ENCODE peak calls at places on chromosome 14, in ten cellular contexts. A is AG10803; O is A549; D is aorta; N is GM12892; J is fibroblast of pulmonary artery; U is activated CD4-positive, CD25-positive, alpha-beta regulatory T cell treated with anti-CD3 and anti-CD28 coated beads, Interleukin-2, amount 50 U/mL, for 72 hours; X is GM03348; I is NCI-H2081; R is CD8-positive, alpha-beta memory T cell. F is an unnamed sample.
A peak's percentile ranks its signal among the peaks of the same experiment; 100 is the strongest.

GRCh38 chr14:77245820-77246219 is 25.2 kb downstream of the NGB start:
- DNase-seq in A (no peak), O (no peak), D (no peak), N (no peak), J (no peak), U (no peak), X (no peak), I (no peak), R (no peak), F (no peak)

GRCh38 chr14:100522616-100523021 is 64.6 kb downstream of the BEGAIN start:
- DNase-seq in A (no peak), O (no peak), D (no peak), N (no peak), J (no peak), U (no peak), X (peak; percentile 2), I (peak; percentile 45), R (no peak), F (no peak)

GRCh38 chr14:104682107-104682593 is 7.3 kb upstream of the INF2 start:
- DNase-seq in A (no peak), O (peak; percentile 55), D (no peak), N (no peak), J (no peak), U (no peak), X (no peak), I (no peak), R (no peak), F (peak; percentile 23)

GRCh38 chr14:54529811-54530210 is 20.1 kb downstream of the CGRRF1 start:
- DNase-seq in A (peak; percentile 58), O (no peak), D (no peak), N (no peak), J (peak; percentile 74), U (no peak), X (peak; percentile 8), I (peak; percentile 21), R (no peak), F (no peak)

GRCh38 chr14:92308676-92309075 is 14.3 kb upstream of the SLC24A4 start:
- DNase-seq in A (no peak), O (no peak), D (no peak), N (no peak), J (no peak), U (no peak), X (no peak), I (no peak), R (no peak), F (no peak)

GRCh38 chr14:34181308-34181707 is 230.4 kb upstream of the EGLN3 start:
- DNase-seq in A (no peak), O (no peak), D (no peak), N (no peak), J (no peak), U (no peak), X (no peak), I (no peak), R (no peak), F (no peak)

GRCh38 chr14:70943838-70944237 is 36.6 kb downstream of the PCNX1 start:
- DNase-seq in A (no peak), O (no peak), D (no peak), N (no peak), J (no peak), U (no peak), X (no peak), I (no peak), R (no peak), F (no peak)

GRCh38 chr14:65879218-65880009 is 466.9 kb downstream of the FUT8 start:
- DNase-seq in A (peak; percentile 80), O (peak; percentile 14), D (no peak), N (no peak), J (peak; percentile 82), U (no peak), X (peak; percentile 63), I (no peak), R (no peak), F (no peak)

GRCh38 chr14:101002738-101003137 is 99.2 kb upstream of the RTL1 start:
- DNase-seq in A (no peak), O (no peak), D (no peak), N (no peak), J (no peak), U (no peak), X (no peak), I (no peak), R (no peak), F (no peak)

GRCh38 chr14:73216035-73216434 is 21.3 kb upstream of the PAPLN start:
- DNase-seq in A (no peak), O (no peak), D (no peak), N (no peak), J (no peak), U (no peak), X (no peak), I (no peak), R (no peak), F (no peak)

GRCh38 chr14:76486251-76486743 is 110.4 kb downstream of the ESRRB start:
- DNase-seq in A (no peak), O (no peak), D (no peak), N (no peak), J (no peak), U (no peak), X (no peak), I (peak; percentile 96), R (no peak), F (no peak)

GRCh38 chr14:69612014-69612758 is 790 bp downstream of the SUSD6 start:
- DNase-seq in A (peak; percentile 35), O (peak; percentile 27), D (peak; percentile 80), N (no peak), J (no peak), U (peak; percentile 61), X (no peak), I (peak; percentile 29), R (peak; percentile 35), F (peak; percentile 70)

GRCh38 chr14:24436355-24437019 is 6.1 kb downstream of the SDR39U1 start:
- DNase-seq in A (peak; percentile 79), O (peak; percentile 85), D (no peak), N (no peak), J (peak; percentile 87), U (no peak), X (peak; percentile 83), I (peak; percentile 68), R (no peak), F (no peak)

GRCh38 chr14:96253140-96253539 is 2.9 kb upstream of the BDKRB1 start:
- DNase-seq in A (peak; percentile 93), O (peak; percentile 64), D (no peak), N (no peak), J (peak; percentile 90), U (no peak), X (peak; percentile 85), I (no peak), R (no peak), F (no peak)

GRCh38 chr14:60724080-60724618 is at the start of gene SIX4:
- DNase-seq in A (peak; percentile 79), O (peak; percentile 81), D (peak; percentile 89), N (peak; percentile 34), J (peak; percentile 78), U (no peak), X (peak; percentile 94), I (peak; percentile 93), R (peak; percentile 3), F (peak; percentile 75)

GRCh38 chr14:21852061-21852664 is 178.5 kb upstream of the OR4E1 start:
- DNase-seq in A (no peak), O (no peak), D (no peak), N (no peak), J (peak; percentile 42), U (peak; percentile 70), X (peak; percentile 28), I (no peak), R (peak; percentile 31), F (no peak)

GRCh38 chr14:52369305-52369781 is 55.2 kb downstream of the PTGER2 start:
- DNase-seq in A (peak; percentile 97), O (no peak), D (peak; percentile 77), N (no peak), J (peak; percentile 66), U (no peak), X (peak; percentile 61), I (no peak), R (no peak), F (peak; percentile 56)

GRCh38 chr14:31386271-31386670 is 34.1 kb downstream of the HEATR5A start:
- DNase-seq in A (no peak), O (no peak), D (no peak), N (no peak), J (no peak), U (no peak), X (no peak), I (no peak), R (no peak), F (no peak)

GRCh38 chr14:94702629-94703028 is 67.3 kb downstream of the GSC start:
- DNase-seq in A (no peak), O (no peak), D (no peak), N (no peak), J (no peak), U (no peak), X (no peak), I (no peak), R (no peak), F (no peak)

GRCh38 chr14:58663494-58664111 is 25.8 kb downstream of the DACT1 start:
- DNase-seq in A (peak; percentile 91), O (no peak), D (no peak), N (no peak), J (peak; percentile 93), U (no peak), X (peak; percentile 64), I (peak; percentile 72), R (no peak), F (no peak)

GRCh38 chr14:91167380-91167770 is 53.5 kb downstream of the DGLUCY start:
- DNase-seq in A (no peak), O (no peak), D (no peak), N (no peak), J (no peak), U (no peak), X (no peak), I (no peak), R (no peak), F (no peak)

GRCh38 chr14:62158779-62159178 is 396.6 kb downstream of the SNAPC1 start:
- DNase-seq in A (no peak), O (no peak), D (no peak), N (no peak), J (no peak), U (no peak), X (no peak), I (no peak), R (no peak), F (no peak)

GRCh38 chr14:105913221-105913620 is 386.8 kb downstream of the TMEM121 start:
- DNase-seq in A (no peak), O (no peak), D (peak; percentile 52), N (no peak), J (no peak), U (no peak), X (no peak), I (no peak), R (no peak), F (no peak)

GRCh38 chr14:103540816-103541493 is 12.0 kb downstream of the TRMT61A start:
- DNase-seq in A (no peak), O (no peak), D (no peak), N (no peak), J (no peak), U (no peak), X (no peak), I (no peak), R (no peak), F (peak; percentile 56)